ENCODE peak calls at places on chromosomes 3 and 15, in five cellular contexts. I is endothelial cell, A is H9, C is right lobe of liver, W is PC-9. J is an unnamed sample.

GRCh38 chr3:127211118-127212060 is 18.5 kb downstream of the PRR23E start:
- DNase-seq in I (no peak), A (no peak), C (no peak), W (no peak), J (no peak)

GRCh38 chr3:157443873-157444770 is 7.5 kb downstream of the PTX3 start:
- DNase-seq in I (no peak), A (no peak), C (no peak), W (no peak), J (no peak)

GRCh38 chr3:29612536-29612935 is 331.7 kb downstream of the RBMS3 start:
- DNase-seq in I (no peak), A (no peak), C (no peak), W (no peak), J (no peak)

GRCh38 chr15:73388256-73388781 is 19.6 kb upstream of the HCN4 start:
- DNase-seq in I (no peak), A (peak), C (no peak), W (peak), J (no peak)

GRCh38 chr3:42701371-42702065 is 1.1 kb downstream of the HHATL start:
- DNase-seq in I (peak), A (peak), C (no peak), W (peak), J (peak)

GRCh38 chr3:33111581-33111980 is 2.2 kb upstream of the CRTAP start:
- DNase-seq in I (no peak), A (no peak), C (no peak), W (no peak), J (no peak)

GRCh38 chr3:179658584-179658983 is 5.7 kb downstream of the USP13 start:
- DNase-seq in I (no peak), A (no peak), C (no peak), W (no peak), J (no peak)

GRCh38 chr3:20104167-20104661 is 64.0 kb downstream of the KAT2B start:
- DNase-seq in I (no peak), A (no peak), C (no peak), W (no peak), J (no peak)

GRCh38 chr15:34855397-34855796 is 60.0 kb upstream of the ACTC1 start:
- DNase-seq in I (no peak), A (no peak), C (no peak), W (no peak), J (no peak)

GRCh38 chr3:9448643-9449042 is 51.2 kb downstream of the SETD5 start:
- DNase-seq in I (no peak), A (no peak), C (no peak), W (no peak), J (no peak)

GRCh38 chr3:142459929-142460328 is 12.1 kb upstream of the XRN1 start:
- DNase-seq in I (no peak), A (no peak), C (no peak), W (no peak), J (no peak)

GRCh38 chr3:67495751-67496150 is 158.7 kb downstream of the SUCLG2 start:
- DNase-seq in I (no peak), A (no peak), C (no peak), W (no peak), J (no peak)

GRCh38 chr3:23501201-23501824 is 298.2 kb downstream of the UBE2E2 start:
- DNase-seq in I (no peak), A (no peak), C (no peak), W (no peak), J (no peak)

GRCh38 chr3:113212155-113212844 is 943 bp downstream of the BOC start:
- DNase-seq in I (peak), A (no peak), C (no peak), W (no peak), J (peak)

GRCh38 chr15:81161851-81162250 is 27.8 kb downstream of the CFAP161 start:
- DNase-seq in I (no peak), A (no peak), C (no peak), W (no peak), J (no peak)

GRCh38 chr15:73378089-73378488 is 9.3 kb upstream of the HCN4 start:
- DNase-seq in I (no peak), A (no peak), C (no peak), W (no peak), J (no peak)

GRCh38 chr3:133535971-133536634 is 37.4 kb upstream of the CDV3 start:
- DNase-seq in I (no peak), A (no peak), C (peak), W (no peak), J (no peak)

GRCh38 chr15:73897441-73898261 is 24.3 kb downstream of the TBC1D21 start:
- DNase-seq in I (peak), A (peak), C (peak), W (peak), J (peak)

GRCh38 chr3:143928541-143929255 is 42.9 kb upstream of the DIPK2A start:
- DNase-seq in I (no peak), A (no peak), C (no peak), W (no peak), J (no peak)

GRCh38 chr15:26314577-26314976 is 451.4 kb upstream of the ATP10A start:
- DNase-seq in I (no peak), A (no peak), C (no peak), W (no peak), J (no peak)

GRCh38 chr15:38554354-38554753 is 10.3 kb downstream of the RASGRP1 start:
- DNase-seq in I (no peak), A (no peak), C (no peak), W (no peak), J (no peak)

GRCh38 chr15:52819253-52819652 is 29.1 kb upstream of the ONECUT1 start:
- DNase-seq in I (no peak), A (no peak), C (no peak), W (no peak), J (no peak)

GRCh38 chr15:70090436-70091291 is 7.1 kb downstream of the TLE3 start:
- DNase-seq in I (no peak), A (no peak), C (no peak), W (no peak), J (no peak)

GRCh38 chr3:112013058-112013783 is 14.5 kb downstream of the TAGLN3 start:
- DNase-seq in I (peak), A (peak), C (peak), W (peak), J (peak)

GRCh38 chr3:122996038-122996580 is 31.5 kb downstream of the SEMA5B start:
- DNase-seq in I (no peak), A (no peak), C (no peak), W (no peak), J (peak)

GRCh38 chr15:62835762-62836161 is 206.8 kb upstream of the TPM1 start:
- DNase-seq in I (no peak), A (no peak), C (no peak), W (no peak), J (no peak)

GRCh38 chr15:40328176-40328575 is 4.7 kb downstream of the INAFM2 start:
- DNase-seq in I (no peak), A (no peak), C (no peak), W (no peak), J (no peak)

GRCh38 chr15:45373961-45374360 is 4.4 kb downstream of the GATM start:
- DNase-seq in I (no peak), A (no peak), C (no peak), W (no peak), J (no peak)

GRCh38 chr15:45371546-45371945 is 6.8 kb downstream of the GATM start:
- DNase-seq in I (no peak), A (no peak), C (no peak), W (no peak), J (no peak)

GRCh38 chr15:45375836-45376235 is 2.5 kb downstream of the GATM start:
- DNase-seq in I (no peak), A (no peak), C (no peak), W (no peak), J (no peak)

GRCh38 chr15:45376300-45376928 is 1.9 kb downstream of the GATM start:
- DNase-seq in I (no peak), A (no peak), C (no peak), W (no peak), J (no peak)

DNA sequence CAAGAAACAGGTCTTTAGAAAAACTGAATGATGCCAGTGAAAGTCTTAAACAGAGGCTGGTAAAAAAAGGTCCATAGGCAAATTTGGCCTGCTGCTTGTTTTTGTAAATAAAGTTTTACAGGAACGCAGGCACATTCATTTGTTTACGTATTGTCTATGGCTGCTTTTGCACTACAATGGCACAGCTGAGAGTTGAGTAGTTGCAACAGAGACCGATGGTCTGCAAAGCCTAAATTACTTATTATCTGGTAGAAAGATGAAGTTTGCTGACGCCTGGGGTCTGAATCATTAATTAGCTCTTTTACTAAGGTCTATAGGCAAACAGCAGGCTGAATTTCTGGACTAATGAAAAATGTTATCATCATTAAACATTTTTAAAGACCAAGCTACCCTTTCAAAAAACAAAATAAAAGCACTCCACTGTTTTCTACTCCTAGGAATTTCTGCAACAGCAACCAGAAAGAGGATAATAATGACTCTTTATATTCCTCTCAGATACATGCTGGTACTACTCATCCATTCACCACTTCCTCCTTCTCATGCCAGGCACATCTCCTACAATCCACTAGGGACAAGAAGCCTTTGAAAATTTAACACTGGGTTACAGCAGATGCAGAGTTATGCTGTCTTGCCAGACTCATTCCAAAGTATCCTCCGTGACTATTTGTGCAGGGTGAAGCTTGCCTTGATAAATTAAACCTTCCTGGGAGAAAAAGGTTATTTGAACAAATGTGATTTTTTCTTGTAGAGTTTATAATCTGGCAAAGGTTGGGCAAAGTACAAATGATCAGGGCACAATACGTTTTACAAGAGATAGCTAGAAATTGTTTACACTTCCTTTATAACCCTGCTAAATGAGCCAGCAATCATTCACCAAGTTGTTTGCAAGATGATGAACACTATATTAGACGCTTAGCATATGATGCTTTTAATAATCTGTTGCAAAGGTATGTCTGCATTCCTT is 6.0 kb downstream of the GATM start:
- DNase-seq in I (no peak), A (no peak), C (no peak), W (no peak), J (no peak)
- TF ChIP-seq CTCF in I (no peak), A (no peak), C (no peak), W (no peak), J (no peak)

GRCh38 chr15:64096486-64097431 is 977 bp downstream of the SNX1 start:
- DNase-seq in I (no peak), A (no peak), C (peak), W (no peak), J (no peak)
- TF ChIP-seq CTCF in I (no peak), A (peak), C (no peak), W (no peak), J (no peak)

GRCh38 chr3:109806929-109807328 is 469.6 kb upstream of the DPPA4 start:
- DNase-seq in I (no peak), A (no peak), C (no peak), W (no peak), J (no peak)

GRCh38 chr3:109804697-109805096 is 467.4 kb upstream of the DPPA4 start:
- DNase-seq in I (no peak), A (no peak), C (no peak), W (no peak), J (no peak)

GRCh38 chr3:109803274-109803673 is 465.9 kb upstream of the DPPA4 start:
- DNase-seq in I (no peak), A (no peak), C (no peak), W (no peak), J (no peak)
- TF ChIP-seq CTCF in I (peak), A (peak), C (peak), W (peak), J (peak)

DNA sequence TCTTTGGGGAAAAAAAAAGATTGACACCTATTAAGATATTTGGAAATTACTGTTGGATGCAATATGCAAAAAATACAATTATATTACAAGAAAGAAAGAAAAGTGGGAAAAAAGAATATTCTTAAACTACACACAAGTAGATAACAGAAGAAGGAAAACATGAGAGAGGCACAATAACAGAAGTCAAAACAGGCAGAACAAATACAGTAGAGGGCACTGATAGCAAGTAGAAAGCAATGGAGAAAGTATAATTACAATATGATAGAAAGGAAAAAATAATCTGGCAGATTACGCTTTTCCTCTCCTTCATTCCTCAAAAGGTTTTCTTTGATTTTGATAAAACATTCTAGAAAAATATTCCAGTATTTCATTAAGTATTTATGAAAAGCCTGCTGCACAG is 72.1 kb downstream of the ADAM10 start:
- DNase-seq in I (no peak), A (no peak), C (no peak), W (no peak), J (no peak)
- TF ChIP-seq CTCF in I (no peak), A (no peak), C (no peak), W (no peak), J (no peak)

DNA sequence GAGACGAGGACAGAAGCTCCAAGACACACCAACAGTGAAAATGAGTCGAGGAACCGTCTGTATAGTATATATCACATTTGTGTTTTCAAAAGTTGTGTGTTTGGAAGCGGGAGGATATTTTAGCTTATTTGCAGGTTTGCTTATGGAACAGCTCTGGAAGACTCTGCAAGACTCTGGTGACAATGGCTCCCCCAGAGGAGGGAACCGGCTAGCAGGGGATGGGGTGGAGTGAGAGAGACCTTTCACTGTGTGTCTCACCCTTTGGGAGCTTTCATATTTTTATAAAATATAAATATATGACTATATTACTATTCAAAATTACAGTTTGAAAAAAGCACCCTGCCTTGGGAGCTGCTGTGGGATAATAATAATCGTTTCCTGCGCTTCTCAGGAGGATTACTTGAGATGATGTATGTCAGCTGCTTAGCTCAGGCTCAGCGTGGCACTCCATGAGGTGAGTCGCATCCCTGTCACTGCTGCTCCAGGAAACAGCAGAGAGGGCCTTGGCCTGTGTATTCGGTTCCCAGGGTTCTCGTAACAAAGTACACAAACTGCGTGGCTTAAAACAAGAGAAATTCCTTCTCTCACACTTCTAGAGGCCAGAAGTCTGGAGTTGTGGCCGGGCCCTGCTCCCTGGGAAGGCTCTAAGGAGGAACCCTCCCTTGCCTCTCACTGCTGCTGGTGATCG is 183.9 kb downstream of the FAM43A start:
- DNase-seq in I (no peak), A (no peak), C (no peak), W (no peak), J (no peak)
- TF ChIP-seq CTCF in I (no peak), A (peak), C (no peak), W (peak), J (no peak)

GRCh38 chr3:173397161-173398110 is at the start of gene NLGN1:
- DNase-seq in I (peak), A (peak), C (no peak), W (peak), J (peak)
- TF ChIP-seq CTCF in I (no peak), A (peak), C (no peak), W (peak), J (no peak)

GRCh38 chr3:159727506-159727905 is 261.1 kb upstream of the IL12A start:
- DNase-seq in I (no peak), A (no peak), C (no peak), W (no peak), J (no peak)

GRCh38 chr3:159731254-159731653 is 257.4 kb upstream of the IL12A start:
- DNase-seq in I (no peak), A (no peak), C (no peak), W (no peak), J (no peak)

GRCh38 chr3:159734681-159735080 is 254.0 kb upstream of the IL12A start:
- DNase-seq in I (no peak), A (no peak), C (no peak), W (no peak), J (no peak)

GRCh38 chr3:159733194-159733860 is 255.3 kb upstream of the IL12A start:
- DNase-seq in I (no peak), A (no peak), C (no peak), W (no peak), J (no peak)

GRCh38 chr3:159732172-159733111 is 256.2 kb upstream of the IL12A start:
- DNase-seq in I (peak), A (peak), C (no peak), W (peak), J (peak)
- TF ChIP-seq CTCF in I (no peak), A (no peak), C (no peak), W (no peak), J (no peak)